ENCODE peak calls at places on chromosomes 2 and 18, in four cellular contexts. T, Y, P and I are unnamed samples.

GRCh38 chr2:200086911-200087310 is 131.5 kb downstream of the MAIP1 start:
- DNase-seq in T (no peak), Y (no peak), P (no peak), I (no peak)

GRCh38 chr2:96485751-96486643 is 19.2 kb downstream of the NEURL3 start:
- DNase-seq in T (no peak), Y (peak), P (peak), I (peak)

GRCh38 chr18:58201268-58201667 is 157.2 kb downstream of the NEDD4L start:
- DNase-seq in T (no peak), Y (no peak), P (no peak), I (no peak)

GRCh38 chr18:13070460-13070859 is 79.3 kb downstream of the CEP192 start:
- DNase-seq in T (no peak), Y (no peak), P (peak), I (peak)

GRCh38 chr2:120470041-120470716 is 124.2 kb downstream of the INHBB start:
- DNase-seq in T (no peak), Y (peak), P (peak), I (peak)

GRCh38 chr2:189024861-189025618 is 50.9 kb downstream of the COL3A1 start:
- DNase-seq in T (no peak), Y (no peak), P (peak), I (no peak)

GRCh38 chr2:111219285-111219684 is 98.6 kb downstream of the BCL2L11 start:
- DNase-seq in T (peak), Y (no peak), P (no peak), I (no peak)

GRCh38 chr2:130890941-130891669 is 54.4 kb downstream of the ARHGEF4 start:
- DNase-seq in T (no peak), Y (no peak), P (no peak), I (no peak)

GRCh38 chr18:3319399-3319798 is 57.5 kb downstream of the MYL12B start:
- DNase-seq in T (no peak), Y (no peak), P (no peak), I (peak)

GRCh38 chr18:78743078-78743477 is 236.5 kb upstream of the SALL3 start:
- DNase-seq in T (no peak), Y (no peak), P (no peak), I (no peak)

GRCh38 chr2:219645631-219646527 is 18.4 kb downstream of the SLC4A3 start:
- DNase-seq in T (no peak), Y (no peak), P (peak), I (peak)

GRCh38 chr18:28177828-28178635 is 1.1 kb upstream of the CDH2 start:
- DNase-seq in T (peak), Y (no peak), P (peak), I (peak)

GRCh38 chr2:164952057-164952702 is 3.1 kb downstream of the SLC38A11 start:
- DNase-seq in T (no peak), Y (no peak), P (no peak), I (no peak)

GRCh38 chr2:164953279-164953678 is 2.0 kb downstream of the SLC38A11 start:
- DNase-seq in T (no peak), Y (no peak), P (no peak), I (no peak)

GRCh38 chr2:164954186-164954585 is 1.1 kb downstream of the SLC38A11 start:
- DNase-seq in T (no peak), Y (no peak), P (no peak), I (no peak)

GRCh38 chr2:164960159-164960558 is 4.8 kb upstream of the SLC38A11 start:
- DNase-seq in T (no peak), Y (no peak), P (no peak), I (no peak)

GRCh38 chr2:164954954-164955701 is at the start of gene SLC38A11:
- DNase-seq in T (no peak), Y (no peak), P (peak), I (peak)
- H3K4me3 ChIP-seq in T (no peak), Y (peak), P (peak), I (peak)

GRCh38 chr2:164796999-164797398 is 44.6 kb downstream of the COBLL1 start:
- DNase-seq in T (no peak), Y (no peak), P (no peak), I (no peak)

GRCh38 chr2:164789986-164790385 is 51.6 kb downstream of the COBLL1 start:
- DNase-seq in T (no peak), Y (no peak), P (no peak), I (no peak)

GRCh38 chr2:164794432-164795231 is 47.0 kb downstream of the COBLL1 start:
- DNase-seq in T (peak), Y (no peak), P (no peak), I (peak)

GRCh38 chr2:164792316-164793127 is 49.1 kb downstream of the COBLL1 start:
- DNase-seq in T (no peak), Y (no peak), P (peak), I (no peak)

DNA sequence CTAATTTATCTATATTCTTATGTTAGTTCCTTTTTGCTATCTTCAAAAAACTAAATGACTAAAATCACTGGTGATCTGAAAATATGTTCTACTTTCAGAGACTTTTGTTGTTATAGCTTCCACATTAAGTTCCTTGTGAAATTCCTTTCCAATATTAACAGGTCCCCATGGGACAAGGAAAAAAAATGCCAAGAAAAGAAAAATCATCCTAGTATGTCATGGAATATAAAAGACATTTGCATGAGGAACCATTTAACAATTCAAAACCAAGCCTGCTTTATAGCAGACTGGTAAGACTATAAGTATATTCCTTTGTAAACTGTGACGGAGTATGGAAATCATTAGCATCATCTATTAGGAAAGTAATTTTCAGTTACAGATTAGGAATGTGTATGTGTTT is 48.1 kb downstream of the COBLL1 start:
- DNase-seq in T (no peak), Y (no peak), P (peak), I (no peak)
- TF ChIP-seq CTCF in T (no peak), Y (no peak), P (no peak), I (no peak)

GRCh38 chr18:49303376-49303775 is 157.1 kb downstream of the DYM start:
- DNase-seq in T (no peak), Y (no peak), P (no peak), I (no peak)
- H3K4me3 ChIP-seq in T (no peak), Y (no peak), P (no peak), I (no peak)

DNA sequence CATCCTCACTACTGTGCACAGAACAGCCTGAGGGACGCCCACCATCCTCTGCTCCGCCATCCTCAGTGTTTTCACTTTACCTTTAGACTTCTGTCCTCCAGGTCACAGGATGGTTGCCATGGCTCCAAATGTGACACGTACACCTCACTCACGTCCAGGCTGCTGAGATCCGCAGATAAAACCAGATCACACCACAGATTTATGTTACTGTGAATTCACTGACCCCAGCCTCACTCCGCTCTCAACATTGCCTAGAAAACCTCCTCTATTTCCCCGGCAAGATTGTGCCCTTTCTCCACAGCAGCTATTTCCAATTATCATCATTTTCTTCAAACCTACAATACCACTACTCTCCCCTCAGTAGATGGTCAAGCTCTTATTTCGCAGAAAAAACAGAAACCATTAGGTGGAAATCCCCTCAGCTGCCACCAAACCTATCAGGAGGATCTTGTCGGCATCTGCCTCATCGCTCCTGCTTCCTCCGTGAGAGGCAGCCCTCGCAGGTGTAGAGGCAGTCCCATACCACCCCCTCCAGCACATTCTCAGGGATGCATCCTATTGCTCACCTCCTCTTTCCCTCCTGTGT is 49.8 kb upstream of the SLC1A4 start:
- DNase-seq in T (no peak), Y (no peak), P (no peak), I (no peak)
- TF ChIP-seq CTCF in T (no peak), Y (no peak), P (no peak), I (no peak)